ENCODE peak calls at places on chromosomes 7 and 10, in six cellular contexts. J is stimulated activated CD4-positive, alpha-beta T cell treated with anti-CD3 and anti-CD28 coated beads, Interleukin-2, amount 100 ng/mL, for 48 hours; A is right cardiac atrium; B is T-cell; U is GDM1; H is hippocampal formation. R is an unnamed sample.

GRCh38 chr7:142412551-142413193 is 154.8 kb upstream of the PRSS58 start:
- DNase-seq in J (peak), A (no peak), B (peak), U (peak), H (peak), R (peak)

GRCh38 chr10:33116293-33116697 is 158.3 kb upstream of the ITGB1 start:
- DNase-seq in J (no peak), A (no peak), B (no peak), U (peak), H (no peak), R (no peak)

GRCh38 chr10:94402204-94403033 is at the start of gene TBC1D12:
- DNase-seq in J (peak), A (peak), B (no peak), U (peak), H (peak), R (peak)

GRCh38 chr10:74919671-74920070 is 93.3 kb downstream of the KAT6B start:
- DNase-seq in J (no peak), A (no peak), B (no peak), U (no peak), H (no peak), R (no peak)

GRCh38 chr10:34650156-34650555 is 164.9 kb downstream of the PARD3 start:
- DNase-seq in J (no peak), A (no peak), B (no peak), U (no peak), H (no peak), R (no peak)

GRCh38 chr10:131726967-131727366 is 173.8 kb upstream of the PPP2R2D start:
- DNase-seq in J (no peak), A (no peak), B (no peak), U (no peak), H (no peak), R (no peak)

GRCh38 chr10:124728071-124728829 is 15.9 kb downstream of the FAM53B start:
- DNase-seq in J (no peak), A (peak), B (no peak), U (no peak), H (peak), R (no peak)

GRCh38 chr7:55572378-55573233 is at the start of gene VOPP1:
- DNase-seq in J (peak), A (peak), B (peak), U (peak), H (peak), R (peak)

GRCh38 chr7:47405921-47406765 is 175.8 kb downstream of the TNS3 start:
- DNase-seq in J (no peak), A (peak), B (no peak), U (no peak), H (no peak), R (no peak)

GRCh38 chr10:119283387-119283786 is 76.0 kb downstream of the GRK5 start:
- DNase-seq in J (no peak), A (no peak), B (no peak), U (no peak), H (no peak), R (no peak)

GRCh38 chr7:33091641-33092191 is 17.5 kb downstream of the RP9 start:
- DNase-seq in J (no peak), A (no peak), B (no peak), U (no peak), H (no peak), R (no peak)

GRCh38 chr7:140219672-140220520 is 43.1 kb upstream of the KDM7A start:
- DNase-seq in J (no peak), A (no peak), B (no peak), U (no peak), H (no peak), R (no peak)

GRCh38 chr7:1721047-1721687 is 51.1 kb downstream of the ELFN1 start:
- DNase-seq in J (no peak), A (no peak), B (no peak), U (no peak), H (no peak), R (no peak)

GRCh38 chr7:138125119-138125518 is 48.9 kb downstream of the AKR1D1 start:
- DNase-seq in J (no peak), A (no peak), B (no peak), U (no peak), H (no peak), R (no peak)

GRCh38 chr7:3879337-3880054 is 578.4 kb downstream of the SDK1 start:
- DNase-seq in J (no peak), A (no peak), B (no peak), U (no peak), H (no peak), R (no peak)

GRCh38 chr7:106112972-106113421 is 885 bp upstream of the SYPL1 start:
- DNase-seq in J (no peak), A (no peak), B (no peak), U (no peak), H (no peak), R (no peak)

GRCh38 chr7:43112941-43113621 is 634 bp downstream of the HECW1 start:
- DNase-seq in J (no peak), A (peak), B (no peak), U (no peak), H (no peak), R (peak)

R was measured in hepatic stellate cell.